ENCODE peak calls at places on chromosomes 12 and 14, in nine cellular contexts. One of them, this sample, is unnamed.

GRCh38 chr14:33393155-33393894 is 454.6 kb downstream of the NPAS3 start:
- DNase-seq in sigmoid colon: no peak
- DNase-seq in ovary: no peak
- DNase-seq in psoas muscle: no peak
- DNase-seq in IMR-90: no peak
- DNase-seq in gastrocnemius medialis: no peak
- DNase-seq in AG09319: no peak
- DNase-seq in B cell: no peak
- DNase-seq in glutamatergic neuron: peak
- DNase-seq in this sample: no peak

GRCh38 chr12:49962861-49963765 is 1.4 kb downstream of the AQP5 start:
- DNase-seq in sigmoid colon: no peak
- DNase-seq in ovary: no peak
- DNase-seq in psoas muscle: peak
- DNase-seq in IMR-90: no peak
- DNase-seq in gastrocnemius medialis: no peak
- DNase-seq in AG09319: no peak
- DNase-seq in B cell: no peak
- DNase-seq in glutamatergic neuron: no peak
- DNase-seq in this sample: peak

GRCh38 chr12:26642361-26642760 is 190.6 kb downstream of the ITPR2 start:
- DNase-seq in sigmoid colon: no peak
- DNase-seq in ovary: no peak
- DNase-seq in psoas muscle: no peak
- DNase-seq in IMR-90: peak
- DNase-seq in gastrocnemius medialis: no peak
- DNase-seq in AG09319: no peak
- DNase-seq in B cell: no peak
- DNase-seq in glutamatergic neuron: no peak
- DNase-seq in this sample: no peak

GRCh38 chr14:33671556-33671955 is 279.3 kb downstream of the EGLN3 start:
- DNase-seq in sigmoid colon: no peak
- DNase-seq in ovary: no peak
- DNase-seq in psoas muscle: no peak
- DNase-seq in IMR-90: no peak
- DNase-seq in gastrocnemius medialis: no peak
- DNase-seq in AG09319: no peak
- DNase-seq in B cell: no peak
- DNase-seq in glutamatergic neuron: no peak
- DNase-seq in this sample: no peak

GRCh38 chr12:5908251-5908650 is 36.8 kb downstream of the ANO2 start:
- DNase-seq in sigmoid colon: no peak
- DNase-seq in ovary: no peak
- DNase-seq in psoas muscle: no peak
- DNase-seq in IMR-90: no peak
- DNase-seq in gastrocnemius medialis: no peak
- DNase-seq in AG09319: no peak
- DNase-seq in B cell: no peak
- DNase-seq in glutamatergic neuron: no peak
- DNase-seq in this sample: no peak

GRCh38 chr12:111068281-111068680 is 147.9 kb upstream of the MYL2 start:
- DNase-seq in sigmoid colon: no peak
- DNase-seq in ovary: no peak
- DNase-seq in psoas muscle: no peak
- DNase-seq in IMR-90: no peak
- DNase-seq in gastrocnemius medialis: no peak
- DNase-seq in AG09319: no peak
- DNase-seq in B cell: no peak
- DNase-seq in glutamatergic neuron: peak
- DNase-seq in this sample: no peak

GRCh38 chr12:131002271-131002670 is 48.6 kb downstream of the ADGRD1 start:
- DNase-seq in sigmoid colon: no peak
- DNase-seq in ovary: no peak
- DNase-seq in psoas muscle: no peak
- DNase-seq in IMR-90: no peak
- DNase-seq in gastrocnemius medialis: no peak
- DNase-seq in AG09319: no peak
- DNase-seq in B cell: no peak
- DNase-seq in glutamatergic neuron: no peak
- DNase-seq in this sample: no peak

GRCh38 chr14:50082308-50082742 is 34.0 kb downstream of the VCPKMT start:
- DNase-seq in sigmoid colon: no peak
- DNase-seq in ovary: no peak
- DNase-seq in psoas muscle: no peak
- DNase-seq in IMR-90: no peak
- DNase-seq in gastrocnemius medialis: no peak
- DNase-seq in AG09319: no peak
- DNase-seq in B cell: no peak
- DNase-seq in glutamatergic neuron: no peak
- DNase-seq in this sample: no peak

GRCh38 chr12:48820406-48820805 is 2.1 kb downstream of the CACNB3 start:
- DNase-seq in sigmoid colon: no peak
- DNase-seq in ovary: no peak
- DNase-seq in psoas muscle: no peak
- DNase-seq in IMR-90: no peak
- DNase-seq in gastrocnemius medialis: no peak
- DNase-seq in AG09319: no peak
- DNase-seq in B cell: no peak
- DNase-seq in glutamatergic neuron: no peak
- DNase-seq in this sample: no peak

GRCh38 chr12:48816148-48816854 is 2.0 kb upstream of the CACNB3 start:
- DNase-seq in sigmoid colon: no peak
- DNase-seq in ovary: no peak
- DNase-seq in psoas muscle: no peak
- DNase-seq in IMR-90: no peak
- DNase-seq in gastrocnemius medialis: no peak
- DNase-seq in AG09319: no peak
- DNase-seq in B cell: no peak
- DNase-seq in glutamatergic neuron: no peak
- DNase-seq in this sample: peak

GRCh38 chr12:48819986-48820385 is 1.7 kb downstream of the CACNB3 start:
- DNase-seq in sigmoid colon: no peak
- DNase-seq in ovary: no peak
- DNase-seq in psoas muscle: no peak
- DNase-seq in IMR-90: no peak
- DNase-seq in gastrocnemius medialis: no peak
- DNase-seq in AG09319: no peak
- DNase-seq in B cell: no peak
- DNase-seq in glutamatergic neuron: no peak
- DNase-seq in this sample: no peak

GRCh38 chr12:48817957-48818830 is at the start of gene CACNB3:
- DNase-seq in sigmoid colon: peak
- DNase-seq in ovary: peak
- DNase-seq in psoas muscle: peak
- DNase-seq in IMR-90: peak
- DNase-seq in gastrocnemius medialis: peak
- DNase-seq in AG09319: no peak
- DNase-seq in B cell: peak
- DNase-seq in glutamatergic neuron: peak
- DNase-seq in this sample: peak

DNA sequence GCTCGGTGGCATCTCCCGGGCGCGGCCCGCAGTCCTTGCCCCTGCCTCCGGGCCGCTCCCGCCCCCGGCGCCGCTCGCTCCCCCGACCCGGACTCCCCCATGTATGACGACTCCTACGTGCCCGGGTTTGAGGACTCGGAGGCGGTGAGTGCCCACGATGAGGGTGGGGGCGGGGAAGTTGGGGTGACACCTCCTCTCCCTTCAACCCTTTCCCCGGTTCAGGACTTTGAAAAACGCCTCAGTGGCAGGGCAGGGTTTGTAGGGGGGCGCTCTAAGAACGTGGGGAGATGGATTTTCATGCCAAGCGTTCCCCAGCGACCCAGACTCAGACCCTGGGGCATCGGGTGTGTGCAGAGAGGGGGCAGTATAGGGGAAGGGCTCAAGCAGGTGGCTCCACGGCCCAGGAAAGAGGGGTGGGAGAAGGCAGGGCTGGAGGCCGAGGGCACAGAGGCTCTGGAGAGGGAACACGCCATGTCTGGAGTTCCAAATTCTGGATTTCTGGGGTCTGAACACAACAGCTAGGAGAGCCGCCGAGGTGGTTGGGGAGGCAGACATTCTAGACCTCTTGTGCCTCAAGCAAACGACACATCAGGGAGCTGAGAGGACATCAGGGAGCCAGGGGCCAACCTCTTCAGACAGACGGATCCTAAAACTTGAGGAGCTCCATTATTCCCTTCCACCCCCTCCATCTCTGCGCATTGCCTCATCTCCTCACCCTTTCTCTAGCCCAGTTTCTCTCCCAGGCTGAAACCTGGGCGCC is 715 bp downstream of the CACNB3 start:
- DNase-seq in sigmoid colon: no peak
- DNase-seq in ovary: peak
- DNase-seq in psoas muscle: peak
- DNase-seq in IMR-90: no peak
- DNase-seq in gastrocnemius medialis: no peak
- DNase-seq in AG09319: no peak
- DNase-seq in B cell: no peak
- DNase-seq in glutamatergic neuron: peak
- DNase-seq in this sample: no peak
- TF ChIP-seq CTCF in sigmoid colon: no peak
- TF ChIP-seq CTCF in ovary: no peak
- TF ChIP-seq CTCF in psoas muscle: no peak
- TF ChIP-seq CTCF in IMR-90: peak
- TF ChIP-seq CTCF in gastrocnemius medialis: no peak
- TF ChIP-seq CTCF in AG09319: peak
- TF ChIP-seq CTCF in B cell: peak
- TF ChIP-seq CTCF in glutamatergic neuron: peak
- TF ChIP-seq CTCF in this sample: no peak

GRCh38 chr12:122983789-122984515 is 3.5 kb downstream of the ARL6IP4 start:
- DNase-seq in sigmoid colon: no peak
- DNase-seq in ovary: no peak
- DNase-seq in psoas muscle: no peak
- DNase-seq in IMR-90: no peak
- DNase-seq in gastrocnemius medialis: no peak
- DNase-seq in AG09319: no peak
- DNase-seq in B cell: no peak
- DNase-seq in glutamatergic neuron: no peak
- DNase-seq in this sample: no peak

GRCh38 chr12:122981587-122982493 is 1.4 kb downstream of the ARL6IP4 start:
- DNase-seq in sigmoid colon: no peak
- DNase-seq in ovary: no peak
- DNase-seq in psoas muscle: no peak
- DNase-seq in IMR-90: no peak
- DNase-seq in gastrocnemius medialis: no peak
- DNase-seq in AG09319: no peak
- DNase-seq in B cell: no peak
- DNase-seq in glutamatergic neuron: no peak
- DNase-seq in this sample: no peak

GRCh38 chr12:122984612-122985358 is 4.3 kb downstream of the ARL6IP4 start:
- DNase-seq in sigmoid colon: no peak
- DNase-seq in ovary: peak
- DNase-seq in psoas muscle: peak
- DNase-seq in IMR-90: no peak
- DNase-seq in gastrocnemius medialis: no peak
- DNase-seq in AG09319: no peak
- DNase-seq in B cell: no peak
- DNase-seq in glutamatergic neuron: no peak
- DNase-seq in this sample: no peak

GRCh38 chr12:122982494-122982850 is 2.0 kb downstream of the ARL6IP4 start:
- DNase-seq in sigmoid colon: no peak
- DNase-seq in ovary: no peak
- DNase-seq in psoas muscle: no peak
- DNase-seq in IMR-90: no peak
- DNase-seq in gastrocnemius medialis: no peak
- DNase-seq in AG09319: no peak
- DNase-seq in B cell: no peak
- DNase-seq in glutamatergic neuron: no peak
- DNase-seq in this sample: no peak

DNA sequence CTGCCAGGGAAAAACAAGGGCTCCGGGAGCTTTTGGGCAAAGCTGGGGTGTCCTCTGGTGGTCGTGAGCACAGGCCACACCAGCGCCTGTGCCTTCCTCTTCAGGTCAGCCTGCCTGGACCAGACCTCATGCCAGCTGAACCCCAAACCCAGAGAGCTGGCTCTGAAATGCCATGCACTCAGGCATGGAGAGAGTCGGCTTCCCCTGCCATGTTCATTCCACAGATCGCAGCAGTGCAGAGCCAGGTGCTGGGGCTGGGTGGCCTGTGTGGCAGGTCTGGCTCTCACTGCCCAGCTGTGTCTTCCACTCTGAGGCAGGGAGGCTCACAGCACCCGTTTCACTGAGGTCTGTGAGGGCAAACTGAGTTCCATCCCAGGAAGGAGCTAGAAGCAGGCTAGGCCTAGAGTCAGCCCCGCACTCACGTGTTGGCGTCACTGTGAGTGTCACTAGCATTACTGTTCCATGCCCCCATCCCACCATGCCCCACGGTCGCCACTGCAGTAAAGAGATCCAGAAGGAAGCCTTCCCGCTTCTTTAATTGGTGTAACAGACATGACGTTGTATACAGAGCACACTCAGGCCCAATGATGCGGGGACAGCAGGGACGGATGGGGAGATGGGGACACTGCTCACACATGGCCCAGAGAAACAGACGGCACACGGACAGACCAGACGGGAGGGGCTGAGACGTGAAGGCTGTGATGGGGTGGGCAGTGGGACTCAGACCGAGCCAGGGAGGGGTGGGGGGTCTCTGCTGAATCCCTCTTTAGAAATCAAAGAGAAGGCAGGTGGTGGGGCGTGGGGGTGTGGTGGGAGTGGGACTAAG is 2.7 kb downstream of the ARL6IP4 start:
- DNase-seq in sigmoid colon: no peak
- DNase-seq in ovary: no peak
- DNase-seq in psoas muscle: no peak
- DNase-seq in IMR-90: no peak
- DNase-seq in gastrocnemius medialis: no peak
- DNase-seq in AG09319: no peak
- DNase-seq in B cell: no peak
- DNase-seq in glutamatergic neuron: peak
- DNase-seq in this sample: no peak
- TF ChIP-seq CTCF in sigmoid colon: no peak
- TF ChIP-seq CTCF in ovary: no peak
- TF ChIP-seq CTCF in psoas muscle: no peak
- TF ChIP-seq CTCF in IMR-90: no peak
- TF ChIP-seq CTCF in gastrocnemius medialis: no peak
- TF ChIP-seq CTCF in AG09319: no peak
- TF ChIP-seq CTCF in B cell: no peak
- TF ChIP-seq CTCF in glutamatergic neuron: no peak
- TF ChIP-seq CTCF in this sample: no peak

GRCh38 chr14:95440496-95440895 is 76.0 kb downstream of the SYNE3 start:
- DNase-seq in sigmoid colon: no peak
- DNase-seq in ovary: no peak
- DNase-seq in psoas muscle: no peak
- DNase-seq in IMR-90: peak
- DNase-seq in gastrocnemius medialis: no peak
- DNase-seq in AG09319: no peak
- DNase-seq in B cell: no peak
- DNase-seq in glutamatergic neuron: no peak
- DNase-seq in this sample: no peak

GRCh38 chr14:95444132-95445129 is 72.0 kb downstream of the SYNE3 start:
- DNase-seq in sigmoid colon: no peak
- DNase-seq in ovary: no peak
- DNase-seq in psoas muscle: no peak
- DNase-seq in IMR-90: no peak
- DNase-seq in gastrocnemius medialis: no peak
- DNase-seq in AG09319: no peak
- DNase-seq in B cell: no peak
- DNase-seq in glutamatergic neuron: no peak
- DNase-seq in this sample: no peak

GRCh38 chr14:95440951-95441350 is 75.5 kb downstream of the SYNE3 start:
- DNase-seq in sigmoid colon: no peak
- DNase-seq in ovary: no peak
- DNase-seq in psoas muscle: no peak
- DNase-seq in IMR-90: peak
- DNase-seq in gastrocnemius medialis: no peak
- DNase-seq in AG09319: no peak
- DNase-seq in B cell: no peak
- DNase-seq in glutamatergic neuron: no peak
- DNase-seq in this sample: no peak

GRCh38 chr14:95442016-95442632 is 74.3 kb downstream of the SYNE3 start:
- DNase-seq in sigmoid colon: no peak
- DNase-seq in ovary: no peak
- DNase-seq in psoas muscle: no peak
- DNase-seq in IMR-90: no peak
- DNase-seq in gastrocnemius medialis: no peak
- DNase-seq in AG09319: no peak
- DNase-seq in B cell: no peak
- DNase-seq in glutamatergic neuron: no peak
- DNase-seq in this sample: no peak

DNA sequence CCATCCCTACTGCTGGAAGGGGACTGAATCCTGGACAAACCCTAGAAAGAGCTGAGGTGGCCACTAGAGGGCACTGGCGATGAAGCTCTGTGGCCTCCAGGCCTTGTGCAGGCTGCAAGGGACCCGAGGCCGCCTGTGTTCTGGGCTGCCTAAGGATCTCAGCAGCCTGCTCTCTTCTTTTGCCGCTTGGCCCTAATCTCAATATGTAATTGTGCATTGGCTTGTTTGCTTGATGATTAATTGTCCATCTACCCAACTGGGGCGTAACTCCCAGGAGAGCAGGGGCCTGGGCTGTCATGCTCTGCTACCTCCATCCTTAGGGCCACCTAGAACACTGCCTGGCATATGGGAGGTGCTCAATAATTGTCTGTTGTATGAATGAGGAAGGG is 73.8 kb downstream of the SYNE3 start:
- DNase-seq in sigmoid colon: peak
- DNase-seq in ovary: peak
- DNase-seq in psoas muscle: peak
- DNase-seq in IMR-90: peak
- DNase-seq in gastrocnemius medialis: peak
- DNase-seq in AG09319: peak
- DNase-seq in B cell: peak
- DNase-seq in glutamatergic neuron: peak
- DNase-seq in this sample: peak
- TF ChIP-seq CTCF in sigmoid colon: peak
- TF ChIP-seq CTCF in ovary: peak
- TF ChIP-seq CTCF in psoas muscle: peak
- TF ChIP-seq CTCF in IMR-90: peak
- TF ChIP-seq CTCF in gastrocnemius medialis: peak
- TF ChIP-seq CTCF in AG09319: peak
- TF ChIP-seq CTCF in B cell: peak
- TF ChIP-seq CTCF in glutamatergic neuron: peak
- TF ChIP-seq CTCF in this sample: peak

GRCh38 chr12:48934312-48934706 is 9.0 kb upstream of the FKBP11 start:
- DNase-seq in sigmoid colon: peak
- DNase-seq in ovary: no peak
- DNase-seq in psoas muscle: no peak
- DNase-seq in IMR-90: no peak
- DNase-seq in gastrocnemius medialis: no peak
- DNase-seq in AG09319: no peak
- DNase-seq in B cell: no peak
- DNase-seq in glutamatergic neuron: no peak
- DNase-seq in this sample: peak

GRCh38 chr12:48936379-48936979 is 11.2 kb upstream of the FKBP11 start:
- DNase-seq in sigmoid colon: peak
- DNase-seq in ovary: peak
- DNase-seq in psoas muscle: peak
- DNase-seq in IMR-90: peak
- DNase-seq in gastrocnemius medialis: peak
- DNase-seq in AG09319: no peak
- DNase-seq in B cell: peak
- DNase-seq in glutamatergic neuron: peak
- DNase-seq in this sample: peak

GRCh38 chr12:48938805-48939204 is 13.5 kb upstream of the FKBP11 start:
- DNase-seq in sigmoid colon: no peak
- DNase-seq in ovary: no peak
- DNase-seq in psoas muscle: no peak
- DNase-seq in IMR-90: no peak
- DNase-seq in gastrocnemius medialis: no peak
- DNase-seq in AG09319: no peak
- DNase-seq in B cell: peak
- DNase-seq in glutamatergic neuron: no peak
- DNase-seq in this sample: no peak

GRCh38 chr12:48940181-48940580 is 14.9 kb upstream of the FKBP11 start:
- DNase-seq in sigmoid colon: no peak
- DNase-seq in ovary: no peak
- DNase-seq in psoas muscle: no peak
- DNase-seq in IMR-90: peak
- DNase-seq in gastrocnemius medialis: no peak
- DNase-seq in AG09319: no peak
- DNase-seq in B cell: no peak
- DNase-seq in glutamatergic neuron: no peak
- DNase-seq in this sample: no peak

DNA sequence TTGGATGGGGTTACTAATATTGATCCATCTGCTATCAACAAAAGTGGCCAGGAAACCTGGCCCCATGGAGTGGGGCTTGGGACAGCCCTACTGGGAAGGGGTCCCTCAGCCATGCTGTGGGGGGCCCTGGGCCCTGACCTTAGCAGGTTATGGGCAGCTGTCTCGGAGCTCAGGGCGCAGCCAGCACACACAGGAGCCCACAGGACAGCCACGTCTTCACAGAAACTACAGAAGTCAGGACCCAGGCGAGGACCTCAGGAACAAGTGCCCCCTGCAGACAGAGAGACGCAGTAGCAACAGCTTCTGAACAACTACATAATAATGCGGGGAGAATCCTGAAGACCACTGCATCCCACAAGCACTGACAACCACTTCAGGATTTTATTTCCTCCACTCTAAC is 11.9 kb upstream of the FKBP11 start:
- DNase-seq in sigmoid colon: no peak
- DNase-seq in ovary: no peak
- DNase-seq in psoas muscle: no peak
- DNase-seq in IMR-90: no peak
- DNase-seq in gastrocnemius medialis: no peak
- DNase-seq in AG09319: no peak
- DNase-seq in B cell: no peak
- DNase-seq in glutamatergic neuron: no peak
- DNase-seq in this sample: no peak
- TF ChIP-seq CTCF in sigmoid colon: no peak
- TF ChIP-seq CTCF in ovary: no peak
- TF ChIP-seq CTCF in psoas muscle: no peak
- TF ChIP-seq CTCF in IMR-90: no peak
- TF ChIP-seq CTCF in gastrocnemius medialis: no peak
- TF ChIP-seq CTCF in AG09319: no peak
- TF ChIP-seq CTCF in B cell: no peak
- TF ChIP-seq CTCF in glutamatergic neuron: no peak
- TF ChIP-seq CTCF in this sample: no peak